ENCODE peak calls at places on chromosome 6, in four cellular contexts. S is small intestine, E is fibroblast of the conjunctiva, Y is fibroblast of lung. K is an unnamed sample.

GRCh38 chr6:134402372-134402984 is 84.6 kb upstream of the SGK1 start:
- DNase-seq in E (no peak), S (no peak), Y (no peak), K (no peak)

GRCh38 chr6:29675561-29675960 is 5.4 kb downstream of the ZFP57 start:
- DNase-seq in S (no peak), E (no peak), Y (no peak), K (no peak)

GRCh38 chr6:147176795-147177194 is 27.4 kb upstream of the STXBP5 start:
- DNase-seq in S (no peak), E (no peak), Y (no peak), K (no peak)

GRCh38 chr6:28215425-28215824 is 9.7 kb upstream of the ZSCAN9 start:
- DNase-seq in S (peak), Y (no peak), E (no peak), K (peak)

GRCh38 chr6:144215402-144215931 is 65.2 kb downstream of the STX11 start:
- DNase-seq in S (peak), Y (peak), E (peak), K (peak)

GRCh38 chr6:16079354-16079753 is 49.5 kb upstream of the MYLIP start:
- DNase-seq in Y (no peak), E (no peak), S (no peak), K (no peak)

GRCh38 chr6:36615018-36615761 is 21.0 kb downstream of the SRSF3 start:
- DNase-seq in Y (peak), E (peak), S (peak), K (peak)

GRCh38 chr6:167925011-167925410 is 72.5 kb upstream of the KIF25 start:
- DNase-seq in E (no peak), Y (peak), S (no peak), K (peak)

GRCh38 chr6:106360989-106361430 is 493 bp downstream of the CRYBG1 start:
- DNase-seq in E (no peak), Y (no peak), S (peak), K (no peak)

GRCh38 chr6:167119680-167120556 is 3.0 kb upstream of the CCR6 start:
- DNase-seq in Y (no peak), E (no peak), S (peak), K (no peak)

GRCh38 chr6:161035182-161035980 is 43.8 kb downstream of the MAP3K4 start:
- DNase-seq in Y (no peak), S (no peak), E (no peak), K (no peak)

GRCh38 chr6:10558575-10558974 is 37.4 kb downstream of the GCNT2 start:
- DNase-seq in E (no peak), Y (no peak), S (peak), K (no peak)

GRCh38 chr6:56693246-56693607 is 50.5 kb upstream of the DST start:
- DNase-seq in E (peak), Y (peak), S (peak), K (peak)

GRCh38 chr6:90537723-90538407 is 49.0 kb downstream of the MAP3K7 start:
- DNase-seq in E (no peak), S (no peak), Y (peak), K (peak)

K was measured in fibroblast of villous mesenchyme.